ENCODE peak calls at places on chromosomes 12 and 14, in ten cellular contexts. V is H1, T is HCT116, D is tibial artery, B is tibial nerve, M is fibroblast of lung, S is endothelial cell of umbilical vein, J is neural progenitor cell, O is left ventricle myocardium inferior, K is IMR-90. U is an unnamed sample.
A peak's percentile ranks its signal among the peaks of the same experiment; 100 is the strongest.

GRCh38 chr12:124296295-124296915 is 1.5 kb downstream of the RFLNA start:
- DNase-seq in V (no peak), T (no peak), D (no peak), B (no peak), M (no peak), S (peak; percentile 37), J (no peak), O (no peak), K (no peak), U (no peak)

GRCh38 chr14:62143235-62143634 is 381.0 kb downstream of the SNAPC1 start:
- DNase-seq in V (no peak), T (no peak), D (no peak), B (no peak), M (peak; percentile 90), S (no peak), J (no peak), O (no peak), K (peak; percentile 68), U (peak; percentile 60)

GRCh38 chr12:104529130-104529874 is 72.6 kb downstream of the CHST11 start:
- DNase-seq in V (no peak), T (no peak), D (no peak), B (no peak), M (no peak), S (no peak), J (no peak), O (no peak), K (no peak), U (no peak)

GRCh38 chr12:11771356-11771755 is 121.9 kb downstream of the ETV6 start:
- DNase-seq in V (no peak), T (no peak), D (no peak), B (no peak), M (peak; percentile 56), S (no peak), J (no peak), O (no peak), K (peak; percentile 37), U (no peak)

GRCh38 chr12:91140660-91141045 is 29.4 kb upstream of the LUM start:
- DNase-seq in V (no peak), T (no peak), D (no peak), B (no peak), M (peak; percentile 63), S (no peak), J (no peak), O (no peak), K (peak; percentile 74), U (no peak)

GRCh38 chr14:54108481-54109471 is 152.2 kb upstream of the BMP4 start:
- DNase-seq in V (no peak), T (peak; percentile 48), D (no peak), B (no peak), M (peak; percentile 98), S (peak; percentile 94), J (no peak), O (no peak), K (peak; percentile 82), U (no peak)

GRCh38 chr12:55188974-55189556 is 31.8 kb upstream of the OR10A7 start:
- DNase-seq in V (no peak), T (peak; percentile 69), D (no peak), B (no peak), M (peak; percentile 62), S (peak; percentile 87), J (peak; percentile 80), O (no peak), K (peak; percentile 76), U (no peak)

GRCh38 chr12:40351976-40352375 is 127.2 kb downstream of the LRRK2 start:
- DNase-seq in V (no peak), T (no peak), D (no peak), B (no peak), M (peak; percentile 7), S (no peak), J (no peak), O (no peak), K (peak; percentile 0), U (no peak)

GRCh38 chr12:55681142-55682077 is 26.3 kb downstream of the ITGA7 start:
- DNase-seq in V (peak; percentile 83), T (peak; percentile 87), D (peak; percentile 76), B (no peak), M (peak; percentile 71), S (peak; percentile 44), J (peak; percentile 89), O (peak; percentile 54), K (peak; percentile 51), U (peak; percentile 79)

GRCh38 chr14:104378636-104379225 is 200.8 kb upstream of the C14orf180 start:
- DNase-seq in V (no peak), T (no peak), D (no peak), B (no peak), M (no peak), S (no peak), J (peak; percentile 23), O (no peak), K (no peak), U (no peak)

GRCh38 chr12:56188786-56189335 is 422 bp downstream of the SMARCC2 start:
- DNase-seq in V (peak; percentile 73), T (no peak), D (no peak), B (peak; percentile 22), M (no peak), S (peak; percentile 18), J (peak; percentile 84), O (no peak), K (no peak), U (no peak)

GRCh38 chr12:25767613-25768012 is 190.9 kb upstream of the RASSF8 start:
- DNase-seq in V (no peak), T (no peak), D (no peak), B (no peak), M (peak; percentile 58), S (no peak), J (no peak), O (no peak), K (peak; percentile 77), U (no peak)

GRCh38 chr12:71900091-71900490 is 38.6 kb upstream of the TPH2 start:
- DNase-seq in V (no peak), T (no peak), D (no peak), B (no peak), M (no peak), S (peak; percentile 43), J (no peak), O (no peak), K (peak; percentile 20), U (no peak)

GRCh38 chr14:93103392-93104080 is 12.2 kb downstream of the ITPK1 start:
- DNase-seq in V (no peak), T (no peak), D (no peak), B (no peak), M (no peak), S (no peak), J (no peak), O (no peak), K (no peak), U (no peak)

GRCh38 chr12:75666980-75667359 is 155.6 kb upstream of the KRR1 start:
- DNase-seq in V (no peak), T (peak; percentile 54), D (no peak), B (no peak), M (peak; percentile 92), S (peak; percentile 58), J (no peak), O (no peak), K (peak; percentile 92), U (no peak)

GRCh38 chr12:69932154-69932553 is 107.1 kb downstream of the MYRFL start:
- DNase-seq in V (no peak), T (no peak), D (no peak), B (no peak), M (no peak), S (peak; percentile 11), J (no peak), O (no peak), K (no peak), U (no peak)
- TF ChIP-seq CTCF in V (no peak), T (no peak), D (no peak), B (no peak), M (no peak), S (no peak), J (no peak), O (no peak), K (no peak), U (no peak)

GRCh38 chr12:65889144-65889880 is 65.0 kb downstream of the HMGA2 start:
- DNase-seq in V (no peak), T (no peak), D (no peak), B (no peak), M (no peak), S (no peak), J (no peak), O (no peak), K (no peak), U (no peak)

GRCh38 chr12:65891219-65891618 is 66.9 kb downstream of the HMGA2 start:
- DNase-seq in V (no peak), T (no peak), D (no peak), B (no peak), M (peak; percentile 71), S (peak; percentile 46), J (no peak), O (no peak), K (peak; percentile 57), U (no peak)

GRCh38 chr12:65885312-65885711 is 61.0 kb downstream of the HMGA2 start:
- DNase-seq in V (no peak), T (no peak), D (no peak), B (no peak), M (no peak), S (peak; percentile 86), J (no peak), O (no peak), K (peak; percentile 35), U (no peak)

GRCh38 chr12:65885716-65886115 is 61.4 kb downstream of the HMGA2 start:
- DNase-seq in V (no peak), T (no peak), D (no peak), B (no peak), M (no peak), S (peak; percentile 78), J (no peak), O (no peak), K (no peak), U (no peak)

DNA sequence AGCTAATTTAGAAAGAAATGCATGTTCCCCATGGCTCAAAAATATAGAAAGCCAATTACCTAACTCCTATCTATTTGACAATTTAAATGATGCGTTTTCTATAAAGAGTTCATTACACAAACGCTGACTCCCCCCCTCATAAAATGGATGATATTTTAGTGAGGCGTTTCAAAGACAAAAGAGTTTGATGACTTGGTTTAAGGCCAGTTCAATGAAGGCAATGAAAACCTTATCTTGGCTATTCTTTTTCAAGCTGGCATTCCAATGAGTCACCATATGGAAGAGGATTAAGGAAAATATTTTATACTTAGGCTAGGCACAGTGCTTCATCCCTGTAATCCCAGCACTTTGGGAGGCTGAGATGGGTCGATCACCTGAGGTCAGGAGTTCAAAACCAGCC is 62.7 kb downstream of the HMGA2 start:
- DNase-seq in V (no peak), T (peak; percentile 47), D (no peak), B (no peak), M (peak; percentile 66), S (peak; percentile 51), J (no peak), O (no peak), K (peak; percentile 48), U (no peak)
- H3K4me1 ChIP-seq in V (no peaks in the 10 kb centered on the region), T (peaks cover 98% of the 10 kb centered on the region), D (peaks cover 20% of the 10 kb centered on the region), B (no peaks in the 10 kb centered on the region), M (peaks cover 23% of the 10 kb centered on the region), S (peaks cover 66% of the 10 kb centered on the region), J (peaks cover 18% of the 10 kb centered on the region), O (peaks cover 19% of the 10 kb centered on the region), K (peaks cover 19% of the 10 kb centered on the region), U (peaks cover 18% of the 10 kb centered on the region)

GRCh38 chr12:50720501-50720900 is 43.4 kb upstream of the ATF1 start:
- DNase-seq in V (no peak), T (no peak), D (no peak), B (no peak), M (peak; percentile 5), S (no peak), J (no peak), O (no peak), K (no peak), U (no peak)
- H3K36me3 ChIP-seq in V (peaks cover 23% of the 10 kb centered on the region), T (peaks cover 38% of the 10 kb centered on the region), D (peaks cover 54% of the 10 kb centered on the region), B (peaks cover 88% of the 10 kb centered on the region), M (peaks cover 7% of the 10 kb centered on the region), S (peaks cover 18% of the 10 kb centered on the region), J (peaks cover 3% of the 10 kb centered on the region), O (peaks cover 89% of the 10 kb centered on the region), K (peaks cover 26% of the 10 kb centered on the region), U (peaks cover 63% of the 10 kb centered on the region)

GRCh38 chr14:22200977-22201605 is 387.9 kb downstream of the DAD1 start:
- DNase-seq in V (no peak), T (peak; percentile 46), D (no peak), B (no peak), M (peak; percentile 43), S (peak; percentile 49), J (peak; percentile 57), O (no peak), K (peak; percentile 82), U (no peak)
- TF ChIP-seq CTCF in V (peak; percentile 85), T (peak; percentile 79), D (peak; percentile 50), B (no peak), M (peak; percentile 52), S (peak; percentile 56), J (peak; percentile 84), O (peak; percentile 70), K (peak; percentile 79), U (peak; percentile 27)

U was measured in right atrium auricular region.